ENCODE peak calls at places on chromosomes 5 and 9, in ten cellular contexts. Q, P, T, C, D, Z, U, H, Y and K are unnamed samples.

GRCh38 chr5:39826051-39826450 is 401.3 kb upstream of the DAB2 start:
- DNase-seq in U (no peak), Y (no peak), P (no peak), C (no peak), D (no peak), H (no peak), T (no peak), Q (no peak), Z (no peak), K (no peak)

GRCh38 chr9:16131269-16131668 is 578.4 kb downstream of the CCDC171 start:
- DNase-seq in D (no peak), T (no peak), Q (peak), Z (peak), U (peak), P (no peak), Y (no peak), C (no peak), H (no peak), K (no peak)

GRCh38 chr9:129494113-129494789 is 126.7 kb downstream of the C9orf50 start:
- DNase-seq in T (no peak), P (no peak), Z (no peak), Y (no peak), C (peak), U (no peak), D (peak), H (no peak), Q (no peak), K (no peak)

GRCh38 chr5:132308701-132309100 is 14.5 kb downstream of the SLC22A4 start:
- DNase-seq in C (no peak), Z (no peak), Y (no peak), P (no peak), D (no peak), U (no peak), Q (no peak), T (no peak), H (no peak), K (no peak)

GRCh38 chr9:113645972-113646241 is 182.4 kb downstream of the RGS3 start:
- DNase-seq in C (no peak), Z (no peak), T (no peak), Q (no peak), P (no peak), U (no peak), Y (no peak), H (no peak), D (no peak), K (no peak)

GRCh38 chr9:31394040-31394473 is 990.4 kb upstream of the ACO1 start:
- DNase-seq in H (peak), Y (no peak), Z (peak), P (no peak), U (no peak), C (no peak), T (no peak), Q (peak), D (no peak), K (no peak)

GRCh38 chr5:40410231-40410861 is 269.4 kb upstream of the PTGER4 start:
- DNase-seq in Q (peak), H (peak), C (no peak), Z (peak), T (no peak), D (no peak), P (no peak), Y (no peak), U (peak), K (no peak)

GRCh38 chr5:57889558-57889957 is 406.9 kb upstream of the ACTBL2 start:
- DNase-seq in D (no peak), U (peak), C (no peak), Q (peak), T (no peak), P (no peak), H (peak), Y (no peak), Z (peak), K (no peak)

GRCh38 chr5:68562308-68562707 is 346.8 kb downstream of the PIK3R1 start:
- DNase-seq in C (no peak), P (no peak), Z (peak), Y (no peak), D (peak), U (peak), T (no peak), H (peak), Q (peak), K (peak)

GRCh38 chr5:11230890-11231289 is 469.9 kb upstream of the DAP start:
- DNase-seq in Z (no peak), Q (no peak), Y (no peak), U (no peak), T (no peak), D (no peak), C (no peak), H (no peak), P (no peak), K (no peak)

GRCh38 chr5:141811287-141812155 is 66.7 kb downstream of the PCDH1 start:
- DNase-seq in P (no peak), D (no peak), Z (no peak), Y (peak), Q (no peak), U (no peak), T (no peak), H (no peak), C (no peak), K (no peak)

GRCh38 chr9:81685763-81686613 is 3.4 kb downstream of the TLE1 start:
- DNase-seq in Q (peak), H (no peak), U (peak), Z (peak), T (no peak), Y (no peak), P (no peak), D (peak), C (no peak), K (no peak)

GRCh38 chr5:10461904-10462542 is 20.3 kb downstream of the ROPN1L start:
- DNase-seq in P (no peak), H (no peak), Q (no peak), C (no peak), T (no peak), Z (peak), U (peak), Y (no peak), D (no peak), K (no peak)

GRCh38 chr5:65873181-65873580 is 53.2 kb upstream of the ERBIN start:
- DNase-seq in Y (no peak), Z (peak), U (peak), C (no peak), H (peak), P (no peak), D (no peak), T (no peak), Q (peak), K (no peak)

GRCh38 chr5:2753452-2754409 is 2.3 kb upstream of the IRX2 start:
- DNase-seq in U (no peak), Q (peak), D (no peak), T (no peak), P (no peak), H (no peak), Z (peak), C (no peak), Y (no peak), K (no peak)

GRCh38 chr9:85944672-85945071 is 3.7 kb downstream of the NAA35 start:
- DNase-seq in Y (no peak), H (no peak), U (no peak), P (no peak), Q (no peak), T (no peak), C (no peak), Z (no peak), D (no peak), K (no peak)

GRCh38 chr5:89011778-89012320 is 128.9 kb upstream of the MEF2C start:
- DNase-seq in C (no peak), Y (no peak), H (no peak), U (no peak), P (no peak), D (no peak), Q (no peak), Z (no peak), T (no peak), K (no peak)

GRCh38 chr9:133506653-133507038 is 18.1 kb downstream of the MYMK start:
- DNase-seq in D (no peak), Z (no peak), T (no peak), C (peak), Q (no peak), H (no peak), U (peak), P (no peak), Y (no peak), K (peak)
- TF ChIP-seq CTCF in D (no peak), Z (no peak), T (no peak), C (no peak), Q (no peak), H (no peak), U (peak), P (no peak), Y (no peak), K (no peak)

GRCh38 chr9:93346240-93347112 is 105.0 kb upstream of the FAM120A start:
- DNase-seq in Y (peak), P (no peak), U (no peak), C (no peak), Z (no peak), T (no peak), Q (no peak), H (no peak), D (no peak), K (no peak)

GRCh38 chr9:93340091-93340490 is 111.4 kb upstream of the FAM120A start:
- DNase-seq in Z (no peak), C (no peak), D (no peak), Q (no peak), U (no peak), Y (no peak), H (no peak), P (no peak), T (no peak), K (no peak)

GRCh38 chr9:93345630-93346239 is 105.8 kb upstream of the FAM120A start:
- DNase-seq in T (no peak), H (no peak), D (no peak), Z (no peak), P (no peak), C (no peak), Y (no peak), Q (no peak), U (no peak), K (no peak)

DNA sequence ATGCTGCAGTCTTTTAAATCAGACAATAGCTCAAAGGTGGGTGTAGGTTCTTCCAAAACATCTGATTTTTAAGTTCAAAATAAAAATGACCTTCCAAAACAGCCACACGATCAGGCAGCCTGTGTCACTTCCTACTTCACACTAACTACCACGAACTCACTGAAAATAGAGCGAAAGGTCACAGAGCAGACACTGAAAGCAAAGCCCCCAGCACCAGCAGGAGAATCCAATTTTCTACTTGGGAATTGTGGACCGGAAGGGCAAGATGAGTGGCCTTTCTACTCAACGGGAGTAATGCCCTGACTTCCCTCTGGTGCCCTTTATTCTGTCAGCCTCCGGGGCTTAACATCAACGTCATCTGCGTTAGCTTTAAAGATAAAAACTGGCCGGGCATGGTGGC is 107.8 kb upstream of the FAM120A start:
- DNase-seq in P (no peak), D (no peak), H (no peak), T (no peak), Z (no peak), Q (no peak), U (no peak), C (no peak), Y (no peak), K (no peak)
- TF ChIP-seq CTCF in P (no peak), D (no peak), H (no peak), T (no peak), Z (no peak), Q (no peak), U (no peak), C (no peak), Y (no peak), K (no peak)

DNA sequence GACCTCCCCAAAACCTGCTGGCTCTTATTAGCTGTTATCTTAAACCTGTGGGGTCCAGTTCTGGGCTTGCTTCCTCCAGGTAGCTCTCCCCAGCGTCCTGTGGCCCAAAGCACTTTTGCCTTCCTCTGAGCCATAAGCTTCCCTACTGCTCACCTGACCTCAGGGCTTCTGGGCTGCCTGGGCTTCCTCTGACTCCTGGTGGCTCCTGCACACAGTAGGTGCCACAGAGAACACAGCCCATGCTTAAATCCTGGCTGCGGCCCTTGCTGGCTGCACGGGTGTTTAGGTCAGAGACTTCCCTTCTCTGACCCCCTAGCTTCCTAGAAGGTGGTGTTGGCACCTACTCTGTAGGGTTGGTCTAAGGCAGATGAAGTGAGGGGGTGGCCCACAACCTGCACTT is 2.5 kb downstream of the RALGDS start:
- DNase-seq in H (no peak), P (no peak), Z (no peak), T (no peak), D (no peak), U (no peak), Q (no peak), C (peak), Y (no peak), K (no peak)
- TF ChIP-seq CTCF in H (no peak), P (no peak), Z (no peak), T (no peak), D (no peak), U (no peak), Q (no peak), C (no peak), Y (no peak), K (no peak)

DNA sequence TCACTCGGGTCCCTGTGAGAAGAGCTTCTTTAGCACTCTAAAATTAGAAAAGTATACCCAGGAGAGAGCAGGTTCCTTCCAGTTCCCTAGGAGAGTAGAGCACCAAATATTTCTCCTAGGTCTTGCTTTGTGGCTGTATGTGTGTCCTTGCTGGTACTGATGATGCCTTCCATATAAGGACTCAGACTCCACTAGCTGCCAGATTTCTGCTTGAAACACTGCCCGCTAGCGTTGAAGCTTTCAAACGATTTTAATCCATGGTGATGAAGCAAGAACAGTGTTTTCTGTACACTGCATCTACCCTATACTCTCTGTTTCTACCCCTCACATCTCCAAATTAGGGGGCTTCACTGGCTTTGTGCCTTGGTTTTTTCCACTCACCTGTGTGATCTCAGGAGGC is 2.4 kb upstream of the SMC2 start:
- DNase-seq in Q (peak), Z (no peak), T (no peak), D (peak), H (no peak), Y (no peak), P (no peak), C (no peak), U (peak), K (no peak)
- TF ChIP-seq CTCF in Q (no peak), Z (no peak), T (no peak), D (no peak), H (peak), Y (no peak), P (no peak), C (no peak), U (no peak), K (no peak)

GRCh38 chr5:109373932-109374331 is 35.8 kb downstream of the PJA2 start:
- DNase-seq in T (no peak), Z (no peak), H (no peak), U (peak), D (no peak), P (no peak), Q (no peak), C (no peak), Y (no peak), K (no peak)
- TF ChIP-seq CTCF in T (no peak), Z (no peak), H (no peak), U (no peak), D (no peak), P (no peak), Q (no peak), C (no peak), Y (no peak), K (no peak)

DNA sequence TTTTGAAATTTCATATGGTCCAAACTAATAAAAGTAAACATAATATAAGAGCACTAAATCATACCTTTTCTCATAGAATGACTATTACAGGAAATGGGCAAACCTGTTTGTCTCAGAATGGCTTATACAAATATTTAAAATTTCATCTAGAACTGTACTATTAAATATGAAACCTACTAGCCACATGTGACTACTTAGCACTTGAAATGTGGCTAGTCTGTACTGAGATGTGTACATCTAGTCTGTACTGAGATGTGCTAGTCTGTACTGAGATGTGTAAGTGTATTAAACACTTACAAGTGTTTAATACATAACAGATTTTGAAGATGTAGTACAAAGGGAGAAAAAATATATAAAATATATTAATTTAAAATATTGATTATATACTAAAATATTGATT is 22.4 kb downstream of the ABITRAM start:
- DNase-seq in C (no peak), T (no peak), P (no peak), D (no peak), U (no peak), Q (no peak), H (no peak), Z (no peak), Y (no peak), K (no peak)
- TF ChIP-seq CTCF in C (no peak), T (no peak), P (no peak), D (no peak), U (no peak), Q (no peak), H (no peak), Z (no peak), Y (no peak), K (no peak)

GRCh38 chr9:19551124-19551929 is 142.5 kb downstream of the ACER2 start:
- DNase-seq in U (peak), C (no peak), Q (no peak), D (no peak), H (no peak), Z (no peak), T (no peak), Y (no peak), P (no peak), K (no peak)
- TF ChIP-seq CTCF in U (no peak), C (no peak), Q (no peak), D (no peak), H (no peak), Z (no peak), T (no peak), Y (no peak), P (no peak), K (no peak)